ENCODE peak calls at places on chromosome 20, in eight cellular contexts. E is non-pigmented ciliary epithelial cell; I is Peyer's patch; S is uterus; F is stimulated activated CD8-positive, alpha-beta memory T cell treated with anti-CD3 and anti-CD28 coated beads, Interleukin-2, amount 100 ng/mL, for 1 hour; X is psoas muscle; D is skeletal muscle cell; B is sigmoid colon. L is an unnamed sample.

GRCh38 chr20:5497556-5497955 is 180.8 kb upstream of the PROKR2 start:
- DNase-seq in E (no peak), I (no peak), S (no peak), F (no peak), X (no peak), D (no peak), B (no peak), L (no peak)

GRCh38 chr20:23565503-23566056 is 2.7 kb downstream of the CST9L start:
- DNase-seq in E (no peak), I (no peak), S (no peak), F (no peak), X (no peak), D (no peak), B (no peak), L (no peak)

GRCh38 chr20:40897177-40897700 is 131.4 kb upstream of the TOP1 start:
- DNase-seq in E (no peak), I (no peak), S (no peak), F (no peak), X (no peak), D (peak; percentile 7), B (no peak), L (peak; percentile 35)

GRCh38 chr20:22904411-22904810 is 130.7 kb upstream of the SSTR4 start:
- DNase-seq in E (no peak), I (no peak), S (no peak), F (no peak), X (no peak), D (no peak), B (no peak), L (no peak)

GRCh38 chr20:35286077-35286898 is 1.7 kb upstream of the EIF6 start:
- DNase-seq in E (no peak), I (no peak), S (no peak), F (no peak), X (no peak), D (no peak), B (no peak), L (no peak)

GRCh38 chr20:36768768-36769430 is 4.7 kb downstream of the DSN1 start:
- DNase-seq in E (no peak), I (no peak), S (no peak), F (no peak), X (no peak), D (no peak), B (no peak), L (no peak)

GRCh38 chr20:50175938-50176933 is 14.4 kb upstream of the CEBPB start:
- DNase-seq in E (no peak), I (no peak), S (no peak), F (no peak), X (peak; percentile 40), D (no peak), B (peak; percentile 61), L (no peak)

GRCh38 chr20:731891-732560 is 36.3 kb downstream of the SLC52A3 start:
- DNase-seq in E (no peak), I (no peak), S (no peak), F (no peak), X (no peak), D (no peak), B (no peak), L (no peak)

GRCh38 chr20:19956976-19957375 is 60.2 kb upstream of the NAA20 start:
- DNase-seq in E (no peak), I (no peak), S (no peak), F (no peak), X (no peak), D (no peak), B (peak; percentile 58), L (no peak)

GRCh38 chr20:50980071-50980681 is 21.6 kb downstream of the MOCS3 start:
- DNase-seq in E (peak; percentile 99), I (no peak), S (no peak), F (no peak), X (no peak), D (peak; percentile 98), B (no peak), L (peak; percentile 98)

GRCh38 chr20:51444472-51444871 is 98.0 kb downstream of the NFATC2 start:
- DNase-seq in E (no peak), I (no peak), S (peak; percentile 60), F (no peak), X (no peak), D (no peak), B (peak; percentile 83), L (no peak)

GRCh38 chr20:41009960-41010359 is 18.7 kb upstream of the TOP1 start:
- DNase-seq in E (peak; percentile 65), I (no peak), S (no peak), F (no peak), X (no peak), D (peak; percentile 39), B (no peak), L (no peak)

GRCh38 chr20:9147553-9148024 is 78.7 kb downstream of the PLCB4 start:
- DNase-seq in E (peak; percentile 24), I (no peak), S (no peak), F (no peak), X (no peak), D (peak; percentile 45), B (no peak), L (peak; percentile 50)

GRCh38 chr20:63544958-63545516 is 2.5 kb downstream of the SRMS start:
- DNase-seq in E (no peak), I (peak; percentile 75), S (no peak), F (no peak), X (no peak), D (no peak), B (no peak), L (no peak)

GRCh38 chr20:46520976-46521579 is 7.7 kb upstream of the ZNF334 start:
- DNase-seq in E (peak; percentile 18), I (peak; percentile 65), S (no peak), F (peak; percentile 16), X (no peak), D (peak; percentile 15), B (no peak), L (peak; percentile 7)

GRCh38 chr20:44091026-44091425 is 96.0 kb downstream of the JPH2 start:
- DNase-seq in E (no peak), I (no peak), S (no peak), F (no peak), X (no peak), D (no peak), B (peak; percentile 43), L (no peak)

GRCh38 chr20:56690531-56691175 is 61.5 kb downstream of the TFAP2C start:
- DNase-seq in E (no peak), I (no peak), S (no peak), F (no peak), X (no peak), D (no peak), B (no peak), L (no peak)

GRCh38 chr20:41119593-41120561 is 17.5 kb upstream of the PLCG1 start:
- DNase-seq in E (no peak), I (no peak), S (no peak), F (no peak), X (no peak), D (no peak), B (no peak), L (no peak)

GRCh38 chr20:25454153-25454900 is 46.9 kb downstream of the GINS1 start:
- DNase-seq in E (no peak), I (no peak), S (no peak), F (no peak), X (no peak), D (no peak), B (no peak), L (no peak)

GRCh38 chr20:45254867-45255266 is 503 bp upstream of the SLPI start:
- DNase-seq in E (no peak), I (no peak), S (no peak), F (no peak), X (no peak), D (peak; percentile 22), B (no peak), L (peak; percentile 25)

GRCh38 chr20:34060970-34061369 is 51.1 kb downstream of the EIF2S2 start:
- DNase-seq in E (no peak), I (no peak), S (no peak), F (no peak), X (no peak), D (no peak), B (no peak), L (no peak)

L was measured in AG09309.